ENCODE peak calls at places on chromosome 21, in five cellular contexts. E is ovary; I is CD8-positive, alpha-beta memory T cell; J is transverse colon; M is aorta. L is an unnamed sample. For H3K4me1 and H3K9me3, the result is how much of the 10 kb centered on the place peaks cover.

GRCh38 chr21:30718239-30718909 is at the start of gene KRTAP21-3:
- DNase-seq in I (no peak), J (no peak), E (no peak), M (no peak), L (no peak)

GRCh38 chr21:32457360-32457840 is 44.9 kb downstream of the EVA1C start:
- DNase-seq in I (no peak), E (peak), J (peak), M (peak), L (peak)

GRCh38 chr21:31164713-31165694 is 126.7 kb upstream of the KRTAP19-8 start:
- DNase-seq in J (no peak), M (no peak), I (no peak), E (no peak), L (no peak)

GRCh38 chr21:38914531-38915385 is 109.0 kb downstream of the ETS2 start:
- DNase-seq in J (peak), M (no peak), E (peak), I (no peak), L (no peak)

GRCh38 chr21:17688912-17689874 is 76.5 kb upstream of the BTG3 start:
- DNase-seq in M (peak), E (peak), I (peak), J (peak), L (peak)

GRCh38 chr21:16536661-16537359 is 807.0 kb downstream of the USP25 start:
- DNase-seq in E (no peak), J (no peak), I (no peak), M (no peak), L (no peak)

GRCh38 chr21:41754481-41754891 is 12.4 kb downstream of the RIPK4 start:
- DNase-seq in M (peak), I (no peak), J (no peak), E (no peak), L (no peak)

GRCh38 chr21:14923468-14923867 is 141.3 kb downstream of the NRIP1 start:
- DNase-seq in E (no peak), J (no peak), I (no peak), M (no peak), L (no peak)

GRCh38 chr21:38476385-38476784 is 21.9 kb downstream of the ERG start:
- DNase-seq in J (no peak), M (no peak), E (no peak), I (no peak), L (no peak)

GRCh38 chr21:20591294-20591693 is 406.9 kb upstream of the NCAM2 start:
- DNase-seq in M (no peak), E (no peak), I (no peak), J (no peak), L (no peak)

GRCh38 chr21:18985584-18985983 is 582.0 kb upstream of the TMPRSS15 start:
- DNase-seq in M (no peak), J (no peak), E (no peak), I (no peak), L (no peak)

GRCh38 chr21:15625363-15625762 is 104.4 kb upstream of the USP25 start:
- DNase-seq in M (no peak), E (no peak), J (no peak), I (no peak), L (no peak)

DNA sequence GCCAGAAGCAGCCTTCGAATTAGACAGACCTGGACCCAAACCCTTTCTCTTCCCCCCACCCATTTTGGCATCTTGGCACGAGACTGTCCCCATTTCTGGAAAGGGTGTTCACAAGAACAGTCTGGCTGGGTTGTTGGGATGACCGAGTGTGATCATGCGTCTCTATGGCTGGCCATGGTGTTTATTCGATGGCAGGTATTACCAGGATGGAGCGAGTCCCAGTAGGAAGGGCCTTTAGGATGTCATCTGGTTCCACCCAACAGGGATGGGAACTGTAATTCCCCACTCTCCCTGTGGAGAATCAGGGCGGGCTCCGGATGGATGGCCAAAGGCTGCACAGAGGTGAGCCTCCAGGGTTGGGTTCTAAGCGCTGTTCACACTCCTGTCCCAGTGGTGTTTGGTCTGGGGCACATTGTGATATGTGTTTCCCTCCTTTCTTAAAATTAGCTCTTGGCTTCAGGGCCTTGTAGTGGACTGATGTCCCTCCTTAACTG is 33.4 kb upstream of the ATP5PO start:
- DNase-seq in J (no peak), I (no peak), E (no peak), M (no peak), L (no peak)
- H3K4me1 ChIP-seq in J (under half), I (half or more), E (under half), M (under half), L (under half)

GRCh38 chr21:35833991-35834390 is 226.3 kb downstream of the SETD4 start:
- DNase-seq in E (no peak), I (no peak), M (no peak), J (no peak), L (no peak)

GRCh38 chr21:35829014-35829525 is 231.3 kb downstream of the SETD4 start:
- DNase-seq in I (no peak), J (no peak), M (no peak), E (no peak), L (no peak)

GRCh38 chr21:35833388-35833787 is 226.9 kb downstream of the SETD4 start:
- DNase-seq in J (no peak), I (no peak), E (no peak), M (no peak), L (no peak)

GRCh38 chr21:35831791-35832190 is 228.5 kb downstream of the SETD4 start:
- DNase-seq in J (no peak), M (no peak), I (no peak), E (no peak), L (no peak)

DNA sequence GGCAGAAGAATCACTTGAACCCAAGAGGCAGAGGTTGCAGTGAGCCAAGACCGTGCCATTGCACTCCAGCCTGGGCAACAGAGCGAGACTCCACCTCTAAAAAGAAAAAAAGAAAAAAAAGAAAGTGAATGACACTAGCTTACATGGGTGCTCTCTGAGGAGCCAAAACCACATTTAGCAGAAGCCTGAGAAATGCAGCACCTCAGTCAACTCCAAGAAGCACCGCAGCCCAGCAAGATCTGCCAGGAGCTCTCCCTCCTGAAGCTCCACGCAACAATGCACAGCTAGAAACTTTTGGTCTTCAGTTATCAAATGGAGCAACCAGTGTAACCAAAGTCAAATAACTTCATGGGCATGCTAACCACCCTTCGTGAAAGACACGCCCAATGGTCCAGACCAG is 229.1 kb downstream of the SETD4 start:
- DNase-seq in M (no peak), J (no peak), E (no peak), I (no peak), L (no peak)
- H3K9me3 ChIP-seq in M (under half), J (under half), E (under half), I (under half), L (under half)

GRCh38 chr21:44920694-44921604 is at the start of gene ITGB2:
- DNase-seq in M (peak), E (no peak), J (peak), I (peak), L (no peak)

GRCh38 chr21:44919913-44920693 is 596 bp downstream of the ITGB2 start:
- DNase-seq in J (no peak), M (peak), E (no peak), I (no peak), L (no peak)

GRCh38 chr21:44919111-44919912 is 1.4 kb downstream of the ITGB2 start:
- DNase-seq in I (no peak), J (no peak), E (no peak), M (peak), L (no peak)

GRCh38 chr21:44923481-44924084 is 2.9 kb upstream of the ITGB2 start:
- DNase-seq in I (no peak), M (no peak), J (no peak), E (no peak), L (no peak)

DNA sequence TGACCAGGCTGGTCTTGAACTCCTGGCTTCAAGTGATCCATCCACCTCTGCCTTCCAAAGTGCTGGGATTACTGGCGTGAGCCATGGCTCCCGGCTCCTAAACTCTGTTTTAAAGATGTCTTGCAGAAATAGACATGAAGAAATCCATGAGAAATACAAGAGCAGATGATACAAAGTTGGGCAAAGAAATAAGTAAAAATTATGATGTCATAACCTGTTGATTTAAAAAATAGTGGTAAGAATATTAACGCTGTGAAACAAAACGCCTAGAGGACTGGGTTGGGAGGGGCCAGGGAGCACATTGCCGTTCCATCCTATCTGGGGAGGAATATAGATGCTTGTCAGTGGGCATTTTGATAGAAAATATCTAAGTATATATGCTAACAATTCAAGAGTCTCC is 1.2 kb upstream of the ITGB2 start:
- DNase-seq in E (no peak), I (no peak), J (no peak), M (no peak), L (no peak)
- H3K4me1 ChIP-seq in E (under half), I (half or more), J (under half), M (under half), L (under half)

DNA sequence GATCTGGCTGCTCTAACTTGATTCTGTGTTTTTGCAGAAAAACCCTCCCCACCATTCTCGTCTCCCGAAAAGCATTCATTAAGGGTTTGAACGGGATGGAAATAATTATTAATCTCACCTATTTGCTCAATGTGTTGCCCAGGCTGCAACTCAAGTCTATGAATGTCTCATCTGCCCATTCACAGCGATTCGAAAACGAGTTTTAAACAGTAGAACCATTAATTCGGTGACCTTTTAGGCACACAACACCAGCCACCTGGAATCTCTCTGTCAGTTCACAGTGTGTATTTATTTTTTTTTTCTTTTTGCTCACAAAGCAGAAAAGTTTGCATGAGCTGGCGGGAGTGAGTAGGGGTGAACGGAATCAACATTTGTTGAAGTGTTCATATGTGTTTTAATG is 764.7 kb upstream of the TPTE start:
- DNase-seq in E (no peak), M (no peak), I (no peak), J (no peak), L (no peak)
- H3K9me3 ChIP-seq in E (under half), M (under half), I (under half), J (under half), L (under half)

GRCh38 chr21:45364464-45365185 is 40.3 kb upstream of the COL18A1 start:
- DNase-seq in J (no peak), M (peak), I (no peak), E (peak), L (no peak)
- H3K4me1 ChIP-seq in J (under half), M (under half), I (under half), E (under half), L (under half)

L was measured in tibial nerve.